ENCODE peak calls at places on chromosomes 12 and 14, in nine cellular contexts. One of them, this sample, is unnamed.
A peak's percentile ranks its signal among the peaks of the same experiment; 100 is the strongest.

GRCh38 chr12:13474381-13474780 is 277.9 kb downstream of the EMP1 start:
- DNase-seq in NCI-H524: no peak
- DNase-seq in posterior vena cava: no peak
- DNase-seq in stimulated activated CD4-positive, alpha-beta T cell treated with anti-CD3 and anti-CD28 coated beads, Interleukin-15, amount 100 ng/mL, for 1 hour: no peak
- DNase-seq in endothelial cell: no peak
- DNase-seq in bronchial epithelial cell: no peak
- DNase-seq in GF-D8: no peak
- DNase-seq in HCT116: no peak
- DNase-seq in mesothelial cell of epicardium: no peak
- DNase-seq in this sample: no peak

GRCh38 chr14:101118746-101119610 is 215.5 kb upstream of the RTL1 start:
- DNase-seq in NCI-H524: no peak
- DNase-seq in posterior vena cava: peak; percentile 77
- DNase-seq in stimulated activated CD4-positive, alpha-beta T cell treated with anti-CD3 and anti-CD28 coated beads, Interleukin-15, amount 100 ng/mL, for 1 hour: no peak
- DNase-seq in endothelial cell: no peak
- DNase-seq in bronchial epithelial cell: no peak
- DNase-seq in GF-D8: no peak
- DNase-seq in HCT116: no peak
- DNase-seq in mesothelial cell of epicardium: no peak
- DNase-seq in this sample: no peak

GRCh38 chr12:4106617-4107016 is 166.9 kb upstream of the CCND2 start:
- DNase-seq in NCI-H524: no peak
- DNase-seq in posterior vena cava: no peak
- DNase-seq in stimulated activated CD4-positive, alpha-beta T cell treated with anti-CD3 and anti-CD28 coated beads, Interleukin-15, amount 100 ng/mL, for 1 hour: no peak
- DNase-seq in endothelial cell: no peak
- DNase-seq in bronchial epithelial cell: no peak
- DNase-seq in GF-D8: no peak
- DNase-seq in HCT116: no peak
- DNase-seq in mesothelial cell of epicardium: no peak
- DNase-seq in this sample: no peak

GRCh38 chr14:102849522-102850379 is 72.5 kb downstream of the TRAF3 start:
- DNase-seq in NCI-H524: peak; percentile 96
- DNase-seq in posterior vena cava: no peak
- DNase-seq in stimulated activated CD4-positive, alpha-beta T cell treated with anti-CD3 and anti-CD28 coated beads, Interleukin-15, amount 100 ng/mL, for 1 hour: no peak
- DNase-seq in endothelial cell: no peak
- DNase-seq in bronchial epithelial cell: peak; percentile 15
- DNase-seq in GF-D8: no peak
- DNase-seq in HCT116: no peak
- DNase-seq in mesothelial cell of epicardium: no peak
- DNase-seq in this sample: no peak

GRCh38 chr14:73236157-73236556 is 1.1 kb upstream of the PAPLN start:
- DNase-seq in NCI-H524: no peak
- DNase-seq in posterior vena cava: no peak
- DNase-seq in stimulated activated CD4-positive, alpha-beta T cell treated with anti-CD3 and anti-CD28 coated beads, Interleukin-15, amount 100 ng/mL, for 1 hour: no peak
- DNase-seq in endothelial cell: no peak
- DNase-seq in bronchial epithelial cell: no peak
- DNase-seq in GF-D8: no peak
- DNase-seq in HCT116: no peak
- DNase-seq in mesothelial cell of epicardium: no peak
- DNase-seq in this sample: no peak

GRCh38 chr14:54278087-54278486 is 118.7 kb upstream of the CDKN3 start:
- DNase-seq in NCI-H524: no peak
- DNase-seq in posterior vena cava: no peak
- DNase-seq in stimulated activated CD4-positive, alpha-beta T cell treated with anti-CD3 and anti-CD28 coated beads, Interleukin-15, amount 100 ng/mL, for 1 hour: no peak
- DNase-seq in endothelial cell: no peak
- DNase-seq in bronchial epithelial cell: no peak
- DNase-seq in GF-D8: no peak
- DNase-seq in HCT116: no peak
- DNase-seq in mesothelial cell of epicardium: no peak
- DNase-seq in this sample: no peak

GRCh38 chr14:99910337-99911268 is 117.4 kb downstream of the EML1 start:
- DNase-seq in NCI-H524: peak; percentile 50
- DNase-seq in posterior vena cava: no peak
- DNase-seq in stimulated activated CD4-positive, alpha-beta T cell treated with anti-CD3 and anti-CD28 coated beads, Interleukin-15, amount 100 ng/mL, for 1 hour: no peak
- DNase-seq in endothelial cell: no peak
- DNase-seq in bronchial epithelial cell: peak; percentile 80
- DNase-seq in GF-D8: no peak
- DNase-seq in HCT116: no peak
- DNase-seq in mesothelial cell of epicardium: no peak
- DNase-seq in this sample: no peak

GRCh38 chr14:75141967-75142366 is 15.1 kb upstream of the NEK9 start:
- DNase-seq in NCI-H524: peak; percentile 10
- DNase-seq in posterior vena cava: no peak
- DNase-seq in stimulated activated CD4-positive, alpha-beta T cell treated with anti-CD3 and anti-CD28 coated beads, Interleukin-15, amount 100 ng/mL, for 1 hour: no peak
- DNase-seq in endothelial cell: peak; percentile 18
- DNase-seq in bronchial epithelial cell: no peak
- DNase-seq in GF-D8: no peak
- DNase-seq in HCT116: no peak
- DNase-seq in mesothelial cell of epicardium: no peak
- DNase-seq in this sample: peak; percentile 52

GRCh38 chr14:69755784-69756183 is 11.2 kb upstream of the SRSF5 start:
- DNase-seq in NCI-H524: no peak
- DNase-seq in posterior vena cava: no peak
- DNase-seq in stimulated activated CD4-positive, alpha-beta T cell treated with anti-CD3 and anti-CD28 coated beads, Interleukin-15, amount 100 ng/mL, for 1 hour: no peak
- DNase-seq in endothelial cell: no peak
- DNase-seq in bronchial epithelial cell: no peak
- DNase-seq in GF-D8: no peak
- DNase-seq in HCT116: no peak
- DNase-seq in mesothelial cell of epicardium: no peak
- DNase-seq in this sample: no peak

GRCh38 chr14:95206534-95206933 is 49.2 kb upstream of the DICER1 start:
- DNase-seq in NCI-H524: no peak
- DNase-seq in posterior vena cava: no peak
- DNase-seq in stimulated activated CD4-positive, alpha-beta T cell treated with anti-CD3 and anti-CD28 coated beads, Interleukin-15, amount 100 ng/mL, for 1 hour: no peak
- DNase-seq in endothelial cell: no peak
- DNase-seq in bronchial epithelial cell: no peak
- DNase-seq in GF-D8: no peak
- DNase-seq in HCT116: no peak
- DNase-seq in mesothelial cell of epicardium: no peak
- DNase-seq in this sample: no peak

GRCh38 chr12:69698769-69699540 is at the start of gene BEST3:
- DNase-seq in NCI-H524: peak; percentile 10
- DNase-seq in posterior vena cava: no peak
- DNase-seq in stimulated activated CD4-positive, alpha-beta T cell treated with anti-CD3 and anti-CD28 coated beads, Interleukin-15, amount 100 ng/mL, for 1 hour: no peak
- DNase-seq in endothelial cell: no peak
- DNase-seq in bronchial epithelial cell: no peak
- DNase-seq in GF-D8: no peak
- DNase-seq in HCT116: no peak
- DNase-seq in mesothelial cell of epicardium: no peak
- DNase-seq in this sample: no peak

GRCh38 chr12:128829870-128830504 is 6.2 kb upstream of the SLC15A4 start:
- DNase-seq in NCI-H524: no peak
- DNase-seq in posterior vena cava: no peak
- DNase-seq in stimulated activated CD4-positive, alpha-beta T cell treated with anti-CD3 and anti-CD28 coated beads, Interleukin-15, amount 100 ng/mL, for 1 hour: no peak
- DNase-seq in endothelial cell: no peak
- DNase-seq in bronchial epithelial cell: peak; percentile 5
- DNase-seq in GF-D8: no peak
- DNase-seq in HCT116: no peak
- DNase-seq in mesothelial cell of epicardium: no peak
- DNase-seq in this sample: no peak

GRCh38 chr12:59040651-59041050 is 120.3 kb upstream of the LRIG3 start:
- DNase-seq in NCI-H524: no peak
- DNase-seq in posterior vena cava: no peak
- DNase-seq in stimulated activated CD4-positive, alpha-beta T cell treated with anti-CD3 and anti-CD28 coated beads, Interleukin-15, amount 100 ng/mL, for 1 hour: no peak
- DNase-seq in endothelial cell: peak; percentile 27
- DNase-seq in bronchial epithelial cell: peak; percentile 81
- DNase-seq in GF-D8: no peak
- DNase-seq in HCT116: no peak
- DNase-seq in mesothelial cell of epicardium: no peak
- DNase-seq in this sample: no peak

GRCh38 chr12:2163172-2163927 is 110.6 kb downstream of the CACNA1C start:
- DNase-seq in NCI-H524: no peak
- DNase-seq in posterior vena cava: peak; percentile 96
- DNase-seq in stimulated activated CD4-positive, alpha-beta T cell treated with anti-CD3 and anti-CD28 coated beads, Interleukin-15, amount 100 ng/mL, for 1 hour: no peak
- DNase-seq in endothelial cell: no peak
- DNase-seq in bronchial epithelial cell: no peak
- DNase-seq in GF-D8: no peak
- DNase-seq in HCT116: no peak
- DNase-seq in mesothelial cell of epicardium: no peak
- DNase-seq in this sample: no peak

GRCh38 chr12:100995201-100995600 is 200.6 kb downstream of the ANO4 start:
- DNase-seq in NCI-H524: no peak
- DNase-seq in posterior vena cava: no peak
- DNase-seq in stimulated activated CD4-positive, alpha-beta T cell treated with anti-CD3 and anti-CD28 coated beads, Interleukin-15, amount 100 ng/mL, for 1 hour: no peak
- DNase-seq in endothelial cell: no peak
- DNase-seq in bronchial epithelial cell: peak; percentile 65
- DNase-seq in GF-D8: no peak
- DNase-seq in HCT116: no peak
- DNase-seq in mesothelial cell of epicardium: no peak
- DNase-seq in this sample: no peak

GRCh38 chr14:30551460-30551859 is 7.5 kb upstream of the G2E3 start:
- DNase-seq in NCI-H524: no peak
- DNase-seq in posterior vena cava: no peak
- DNase-seq in stimulated activated CD4-positive, alpha-beta T cell treated with anti-CD3 and anti-CD28 coated beads, Interleukin-15, amount 100 ng/mL, for 1 hour: no peak
- DNase-seq in endothelial cell: no peak
- DNase-seq in bronchial epithelial cell: no peak
- DNase-seq in GF-D8: no peak
- DNase-seq in HCT116: no peak
- DNase-seq in mesothelial cell of epicardium: no peak
- DNase-seq in this sample: no peak

GRCh38 chr14:55780156-55780946 is 200.3 kb downstream of the KTN1 start:
- DNase-seq in NCI-H524: no peak
- DNase-seq in posterior vena cava: no peak
- DNase-seq in stimulated activated CD4-positive, alpha-beta T cell treated with anti-CD3 and anti-CD28 coated beads, Interleukin-15, amount 100 ng/mL, for 1 hour: no peak
- DNase-seq in endothelial cell: no peak
- DNase-seq in bronchial epithelial cell: peak; percentile 83
- DNase-seq in GF-D8: no peak
- DNase-seq in HCT116: no peak
- DNase-seq in mesothelial cell of epicardium: no peak
- DNase-seq in this sample: peak; percentile 10

GRCh38 chr12:71594214-71594948 is 69.3 kb downstream of the ZFC3H1 start:
- DNase-seq in NCI-H524: no peak
- DNase-seq in posterior vena cava: no peak
- DNase-seq in stimulated activated CD4-positive, alpha-beta T cell treated with anti-CD3 and anti-CD28 coated beads, Interleukin-15, amount 100 ng/mL, for 1 hour: no peak
- DNase-seq in endothelial cell: no peak
- DNase-seq in bronchial epithelial cell: no peak
- DNase-seq in GF-D8: no peak
- DNase-seq in HCT116: peak; percentile 10
- DNase-seq in mesothelial cell of epicardium: peak; percentile 32
- DNase-seq in this sample: no peak

GRCh38 chr12:7162691-7163114 is 26.8 kb upstream of the PEX5 start:
- DNase-seq in NCI-H524: no peak
- DNase-seq in posterior vena cava: no peak
- DNase-seq in stimulated activated CD4-positive, alpha-beta T cell treated with anti-CD3 and anti-CD28 coated beads, Interleukin-15, amount 100 ng/mL, for 1 hour: no peak
- DNase-seq in endothelial cell: peak; percentile 25
- DNase-seq in bronchial epithelial cell: peak; percentile 55
- DNase-seq in GF-D8: no peak
- DNase-seq in HCT116: peak; percentile 76
- DNase-seq in mesothelial cell of epicardium: no peak
- DNase-seq in this sample: peak; percentile 90

GRCh38 chr14:64730681-64731080 is 26.5 kb downstream of the PLEKHG3 start:
- DNase-seq in NCI-H524: no peak
- DNase-seq in posterior vena cava: peak; percentile 52
- DNase-seq in stimulated activated CD4-positive, alpha-beta T cell treated with anti-CD3 and anti-CD28 coated beads, Interleukin-15, amount 100 ng/mL, for 1 hour: no peak
- DNase-seq in endothelial cell: no peak
- DNase-seq in bronchial epithelial cell: no peak
- DNase-seq in GF-D8: no peak
- DNase-seq in HCT116: no peak
- DNase-seq in mesothelial cell of epicardium: no peak
- DNase-seq in this sample: no peak

GRCh38 chr14:22221508-22221907 is 367.5 kb downstream of the DAD1 start:
- DNase-seq in NCI-H524: no peak
- DNase-seq in posterior vena cava: no peak
- DNase-seq in stimulated activated CD4-positive, alpha-beta T cell treated with anti-CD3 and anti-CD28 coated beads, Interleukin-15, amount 100 ng/mL, for 1 hour: no peak
- DNase-seq in endothelial cell: no peak
- DNase-seq in bronchial epithelial cell: peak; percentile 52
- DNase-seq in GF-D8: no peak
- DNase-seq in HCT116: peak; percentile 12
- DNase-seq in mesothelial cell of epicardium: no peak
- DNase-seq in this sample: peak; percentile 4

GRCh38 chr14:70909788-70910614 is 2.7 kb downstream of the PCNX1 start:
- DNase-seq in NCI-H524: no peak
- DNase-seq in posterior vena cava: no peak
- DNase-seq in stimulated activated CD4-positive, alpha-beta T cell treated with anti-CD3 and anti-CD28 coated beads, Interleukin-15, amount 100 ng/mL, for 1 hour: no peak
- DNase-seq in endothelial cell: no peak
- DNase-seq in bronchial epithelial cell: no peak
- DNase-seq in GF-D8: no peak
- DNase-seq in HCT116: no peak
- DNase-seq in mesothelial cell of epicardium: no peak
- DNase-seq in this sample: no peak

GRCh38 chr12:40314927-40315326 is 90.1 kb downstream of the LRRK2 start:
- DNase-seq in NCI-H524: no peak
- DNase-seq in posterior vena cava: no peak
- DNase-seq in stimulated activated CD4-positive, alpha-beta T cell treated with anti-CD3 and anti-CD28 coated beads, Interleukin-15, amount 100 ng/mL, for 1 hour: no peak
- DNase-seq in endothelial cell: no peak
- DNase-seq in bronchial epithelial cell: no peak
- DNase-seq in GF-D8: no peak
- DNase-seq in HCT116: no peak
- DNase-seq in mesothelial cell of epicardium: no peak
- DNase-seq in this sample: no peak

GRCh38 chr12:108955225-108955835 is 65.5 kb downstream of the SVOP start:
- DNase-seq in NCI-H524: peak; percentile 30
- DNase-seq in posterior vena cava: no peak
- DNase-seq in stimulated activated CD4-positive, alpha-beta T cell treated with anti-CD3 and anti-CD28 coated beads, Interleukin-15, amount 100 ng/mL, for 1 hour: no peak
- DNase-seq in endothelial cell: no peak
- DNase-seq in bronchial epithelial cell: peak; percentile 33
- DNase-seq in GF-D8: no peak
- DNase-seq in HCT116: no peak
- DNase-seq in mesothelial cell of epicardium: no peak
- DNase-seq in this sample: peak; percentile 54

GRCh38 chr12:3418609-3419469 is 72.2 kb upstream of the PRMT8 start:
- DNase-seq in NCI-H524: no peak
- DNase-seq in posterior vena cava: no peak
- DNase-seq in stimulated activated CD4-positive, alpha-beta T cell treated with anti-CD3 and anti-CD28 coated beads, Interleukin-15, amount 100 ng/mL, for 1 hour: no peak
- DNase-seq in endothelial cell: no peak
- DNase-seq in bronchial epithelial cell: no peak
- DNase-seq in GF-D8: no peak
- DNase-seq in HCT116: no peak
- DNase-seq in mesothelial cell of epicardium: no peak
- DNase-seq in this sample: no peak

GRCh38 chr12:131049569-131050339 is 96.0 kb downstream of the ADGRD1 start:
- DNase-seq in NCI-H524: no peak
- DNase-seq in posterior vena cava: peak; percentile 77
- DNase-seq in stimulated activated CD4-positive, alpha-beta T cell treated with anti-CD3 and anti-CD28 coated beads, Interleukin-15, amount 100 ng/mL, for 1 hour: no peak
- DNase-seq in endothelial cell: no peak
- DNase-seq in bronchial epithelial cell: no peak
- DNase-seq in GF-D8: no peak
- DNase-seq in HCT116: no peak
- DNase-seq in mesothelial cell of epicardium: no peak
- DNase-seq in this sample: no peak

GRCh38 chr14:88189840-88190191 is 133.3 kb downstream of the KCNK10 start:
- DNase-seq in NCI-H524: no peak
- DNase-seq in posterior vena cava: no peak
- DNase-seq in stimulated activated CD4-positive, alpha-beta T cell treated with anti-CD3 and anti-CD28 coated beads, Interleukin-15, amount 100 ng/mL, for 1 hour: no peak
- DNase-seq in endothelial cell: no peak
- DNase-seq in bronchial epithelial cell: no peak
- DNase-seq in GF-D8: no peak
- DNase-seq in HCT116: no peak
- DNase-seq in mesothelial cell of epicardium: no peak
- DNase-seq in this sample: no peak

GRCh38 chr14:83425138-83425537 is 1891.5 kb upstream of the SEL1L start:
- DNase-seq in NCI-H524: no peak
- DNase-seq in posterior vena cava: no peak
- DNase-seq in stimulated activated CD4-positive, alpha-beta T cell treated with anti-CD3 and anti-CD28 coated beads, Interleukin-15, amount 100 ng/mL, for 1 hour: no peak
- DNase-seq in endothelial cell: no peak
- DNase-seq in bronchial epithelial cell: peak; percentile 53
- DNase-seq in GF-D8: no peak
- DNase-seq in HCT116: no peak
- DNase-seq in mesothelial cell of epicardium: no peak
- DNase-seq in this sample: no peak

GRCh38 chr14:41016213-41016612 is 590.5 kb upstream of the LRFN5 start:
- DNase-seq in NCI-H524: no peak
- DNase-seq in posterior vena cava: no peak
- DNase-seq in stimulated activated CD4-positive, alpha-beta T cell treated with anti-CD3 and anti-CD28 coated beads, Interleukin-15, amount 100 ng/mL, for 1 hour: no peak
- DNase-seq in endothelial cell: no peak
- DNase-seq in bronchial epithelial cell: no peak
- DNase-seq in GF-D8: no peak
- DNase-seq in HCT116: no peak
- DNase-seq in mesothelial cell of epicardium: no peak
- DNase-seq in this sample: no peak

GRCh38 chr12:43482311-43483085 is 69.5 kb downstream of the ADAMTS20 start:
- DNase-seq in NCI-H524: no peak
- DNase-seq in posterior vena cava: no peak
- DNase-seq in stimulated activated CD4-positive, alpha-beta T cell treated with anti-CD3 and anti-CD28 coated beads, Interleukin-15, amount 100 ng/mL, for 1 hour: no peak
- DNase-seq in endothelial cell: no peak
- DNase-seq in bronchial epithelial cell: no peak
- DNase-seq in GF-D8: peak; percentile 98
- DNase-seq in HCT116: no peak
- DNase-seq in mesothelial cell of epicardium: no peak
- DNase-seq in this sample: peak; percentile 5

GRCh38 chr14:94919896-94920295 is 150.0 kb upstream of the GSC start:
- DNase-seq in NCI-H524: no peak
- DNase-seq in posterior vena cava: peak; percentile 69
- DNase-seq in stimulated activated CD4-positive, alpha-beta T cell treated with anti-CD3 and anti-CD28 coated beads, Interleukin-15, amount 100 ng/mL, for 1 hour: no peak
- DNase-seq in endothelial cell: no peak
- DNase-seq in bronchial epithelial cell: no peak
- DNase-seq in GF-D8: no peak
- DNase-seq in HCT116: no peak
- DNase-seq in mesothelial cell of epicardium: no peak
- DNase-seq in this sample: no peak